ENCODE peak calls at places on chromosome 10, in ten cellular contexts. N is Calu3; C is ELR; Z is B cell; I is non-pigmented ciliary epithelial cell; R is posterior vena cava; E is effector CD4-positive, alpha-beta T cell; X is LoVo; U is NCI-H1436; Q is HCEC 1CT. S is an unnamed sample.

GRCh38 chr10:110326351-110327032 is 21.8 kb upstream of the SMNDC1 start:
- DNase-seq in Q (peak), I (peak), N (no peak), U (no peak), C (peak), R (no peak), E (no peak), X (peak), Z (no peak), S (peak)

GRCh38 chr10:120824864-120825263 is 26.3 kb upstream of the WDR11 start:
- DNase-seq in Q (no peak), N (peak), E (no peak), R (no peak), X (peak), U (no peak), C (peak), Z (peak), I (no peak), S (peak)

GRCh38 chr10:22992075-22992474 is 64.2 kb downstream of the ARMC3 start:
- DNase-seq in U (no peak), C (no peak), Q (no peak), Z (no peak), R (no peak), N (no peak), X (no peak), E (no peak), I (no peak), S (no peak)

GRCh38 chr10:131982185-131982756 is 548 bp upstream of the BNIP3 start:
- DNase-seq in C (no peak), Q (no peak), N (no peak), Z (no peak), R (no peak), I (no peak), E (no peak), U (no peak), X (no peak), S (no peak)

GRCh38 chr10:79401015-79401921 is 44.2 kb downstream of the ZCCHC24 start:
- DNase-seq in U (no peak), E (no peak), Q (no peak), X (no peak), I (no peak), R (peak), N (no peak), Z (no peak), C (no peak), S (no peak)

GRCh38 chr10:132411561-132412253 is 14.7 kb downstream of the PWWP2B start:
- DNase-seq in I (no peak), N (no peak), E (no peak), Q (no peak), U (no peak), R (no peak), C (no peak), X (no peak), Z (no peak), S (no peak)

GRCh38 chr10:1293147-1293546 is 237.0 kb downstream of the WDR37 start:
- DNase-seq in R (no peak), C (no peak), Q (no peak), N (no peak), I (no peak), Z (no peak), X (no peak), U (no peak), E (no peak), S (no peak)

GRCh38 chr10:129768437-129769355 is 195.4 kb downstream of the EBF3 start:
- DNase-seq in E (no peak), R (peak), Z (no peak), N (no peak), C (no peak), Q (no peak), X (no peak), I (no peak), U (peak), S (no peak)

GRCh38 chr10:78914502-78915330 is 154.1 kb upstream of the ZMIZ1 start:
- DNase-seq in Q (no peak), Z (no peak), C (no peak), E (no peak), I (no peak), R (no peak), X (no peak), N (no peak), U (no peak), S (no peak)

GRCh38 chr10:114276066-114276465 is 37.0 kb downstream of the VWA2 start:
- DNase-seq in X (no peak), R (peak), Q (no peak), C (no peak), Z (no peak), I (no peak), U (no peak), E (no peak), N (no peak), S (no peak)

GRCh38 chr10:34739915-34740314 is 75.2 kb downstream of the PARD3 start:
- DNase-seq in U (peak), Z (no peak), Q (peak), X (no peak), C (no peak), R (no peak), I (peak), N (peak), E (no peak), S (no peak)

GRCh38 chr10:28217848-28218247 is 85.0 kb downstream of the MPP7 start:
- DNase-seq in I (peak), R (no peak), U (no peak), N (no peak), Z (no peak), X (peak), Q (peak), E (no peak), C (peak), S (peak)

GRCh38 chr10:132209130-132209529 is 22.4 kb downstream of the DPYSL4 start:
- DNase-seq in I (no peak), E (no peak), Q (no peak), C (peak), Z (no peak), U (no peak), R (no peak), N (no peak), X (no peak), S (no peak)

GRCh38 chr10:58152698-58153263 is 114.9 kb downstream of the IPMK start:
- DNase-seq in R (no peak), I (peak), U (peak), Q (peak), N (peak), E (no peak), X (peak), Z (peak), C (peak), S (peak)

S was measured in HCT116.